ENCODE peak calls at places on chromosomes 5 and 9, in four cellular contexts. Z is A549, V is HepG2, B is endothelial cell of umbilical vein. J is an unnamed sample.

GRCh38 chr9:127214421-127215265 is 49.9 kb upstream of the GARNL3 start:
- DNase-seq in Z (peak), B (peak), V (peak), J (peak)

GRCh38 chr5:82341325-82341724 is 63.2 kb upstream of the RPS23 start:
- DNase-seq in Z (no peak), V (no peak), B (no peak), J (no peak)

GRCh38 chr5:2659071-2659470 is 92.4 kb downstream of the IRX2 start:
- DNase-seq in B (no peak), Z (no peak), V (no peak), J (no peak)

GRCh38 chr9:36749461-36749860 is 176.8 kb downstream of the MELK start:
- DNase-seq in V (no peak), B (no peak), Z (no peak), J (no peak)

GRCh38 chr5:149325166-149325735 is 20.0 kb upstream of the GRPEL2 start:
- DNase-seq in Z (no peak), V (no peak), B (no peak), J (no peak)

GRCh38 chr9:31820426-31820825 is 564.0 kb upstream of the ACO1 start:
- DNase-seq in Z (no peak), B (no peak), V (no peak), J (no peak)

GRCh38 chr5:138841531-138841930 is 33.6 kb downstream of the LRRTM2 start:
- DNase-seq in Z (no peak), V (no peak), B (no peak), J (no peak)

GRCh38 chr5:176596689-176597416 is 13.1 kb downstream of the GPRIN1 start:
- DNase-seq in Z (no peak), V (no peak), B (peak), J (peak)

GRCh38 chr5:32854473-32854872 is 143.4 kb downstream of the NPR3 start:
- DNase-seq in Z (no peak), V (no peak), B (no peak), J (no peak)

GRCh38 chr5:167245871-167246270 is 1045.6 kb upstream of the WWC1 start:
- DNase-seq in V (no peak), Z (no peak), B (no peak), J (no peak)

GRCh38 chr5:167241436-167242067 is 1049.9 kb upstream of the WWC1 start:
- DNase-seq in V (no peak), B (no peak), Z (no peak), J (no peak)

GRCh38 chr5:167248262-167248661 is 1043.2 kb upstream of the WWC1 start:
- DNase-seq in V (no peak), Z (no peak), B (no peak), J (no peak)

GRCh38 chr5:167244583-167244982 is 1046.9 kb upstream of the WWC1 start:
- DNase-seq in Z (no peak), V (no peak), B (no peak), J (peak)
- TF ChIP-seq CTCF in Z (no peak), V (no peak), B (no peak), J (no peak)

GRCh38 chr5:14011089-14012004 is 66.9 kb upstream of the DNAH5 start:
- DNase-seq in V (peak), B (peak), Z (peak), J (peak)
- TF ChIP-seq MYC in V (peak), B (no peak), Z (peak), J (no peak)

GRCh38 chr5:58505971-58506640 is 14.9 kb downstream of the GAPT start:
- DNase-seq in Z (no peak), V (no peak), B (no peak), J (no peak)
- H3K4me3 ChIP-seq in Z (no peak), V (no peak), B (no peak), J (no peak)

GRCh38 chr5:35651002-35651756 is 33.5 kb downstream of the SPEF2 start:
- DNase-seq in Z (peak), V (peak), B (peak), J (peak)
- TF ChIP-seq CTCF in Z (peak), V (peak), B (peak), J (peak)

DNA sequence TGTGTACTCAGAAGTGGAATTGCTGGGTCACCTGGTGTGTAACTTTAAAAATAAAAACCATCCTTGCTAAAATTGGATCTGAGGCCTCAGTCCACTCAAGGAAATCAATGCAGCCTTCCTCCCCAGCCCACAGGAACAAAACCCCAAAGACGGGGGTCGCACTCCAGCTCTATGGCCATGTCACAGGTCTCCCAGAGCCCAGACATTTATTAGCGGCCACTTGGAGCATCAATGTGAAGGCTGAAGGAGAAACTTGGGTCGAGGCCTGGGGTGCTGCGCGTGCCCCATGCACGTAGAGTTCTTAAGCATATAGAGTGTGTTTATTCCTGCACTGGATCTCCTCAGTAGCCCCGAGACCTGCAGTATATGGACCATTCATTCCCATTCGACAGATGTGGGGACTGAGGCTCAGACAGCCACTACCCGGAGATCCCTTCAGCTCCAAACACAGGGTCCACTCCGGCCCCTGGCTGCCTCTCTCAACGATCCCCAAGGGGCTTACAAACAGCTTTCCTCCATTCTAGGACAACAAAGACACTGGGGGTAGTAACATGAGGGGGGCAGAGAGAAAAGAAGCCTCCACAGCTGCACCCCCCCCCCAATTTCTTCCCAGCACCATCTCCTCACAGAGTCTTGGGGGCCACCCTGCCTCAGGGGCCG is 14.3 kb upstream of the OLFM1 start:
- DNase-seq in B (no peak), Z (no peak), V (no peak), J (no peak)
- TF ChIP-seq MYC in B (no peak), Z (no peak), V (no peak), J (no peak)

DNA sequence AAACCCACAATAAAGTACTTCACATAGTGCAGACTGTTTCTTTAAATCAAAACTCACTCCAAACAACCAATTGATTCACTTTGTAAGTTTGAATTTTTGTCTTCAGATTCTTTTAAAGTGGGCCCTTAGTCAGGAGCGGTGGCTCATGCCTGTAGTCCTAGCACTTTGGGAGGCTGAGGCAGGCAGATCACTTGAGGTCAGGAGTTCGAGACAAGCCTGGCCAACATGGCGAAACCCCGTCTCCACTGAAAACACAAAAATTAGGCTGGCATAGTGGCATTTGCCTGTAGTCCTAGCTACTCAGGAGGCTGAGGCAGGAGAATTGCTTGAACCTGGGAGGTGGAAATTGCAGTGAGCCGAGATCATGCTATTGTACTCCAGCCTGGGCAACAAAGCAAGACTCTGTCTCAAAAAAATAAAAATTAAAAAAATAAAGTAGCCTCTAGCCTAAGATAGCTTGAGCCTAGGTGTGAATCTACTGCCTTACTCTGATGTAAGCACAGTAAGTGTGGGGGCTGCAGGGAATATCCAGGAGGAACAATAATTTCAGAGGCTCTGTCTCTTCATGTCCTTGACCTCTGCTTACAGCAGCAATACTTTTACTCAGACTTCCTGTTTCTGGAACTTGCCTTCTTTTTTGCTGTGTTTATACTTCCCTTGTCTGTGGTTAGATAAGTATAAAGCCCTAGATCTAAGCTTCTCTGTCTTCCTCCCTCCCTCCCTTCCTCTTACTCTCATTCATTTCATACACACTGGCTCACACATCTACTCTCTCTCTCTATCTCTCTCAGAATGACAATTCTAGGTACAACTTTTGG is at the start of gene IL7R:
- DNase-seq in Z (no peak), B (peak), V (no peak), J (peak)
- H3K4me3 ChIP-seq in Z (no peak), B (no peak), V (no peak), J (no peak)

J was measured in NB4.